ENCODE peak calls at places on chromosomes 7 and 10, in eight cellular contexts. One of them, this sample, is unnamed.
A peak's percentile ranks its signal among the peaks of the same experiment; 100 is the strongest.

GRCh38 chr7:27516415-27516814 is 146.3 kb downstream of the HIBADH start:
- DNase-seq in HFF-Myc: no peak
- DNase-seq in vagina: no peak
- DNase-seq in cardiac muscle cell: no peak
- DNase-seq in stomach: no peak
- DNase-seq in fibroblast of lung: no peak
- DNase-seq in colonic mucosa: no peak
- DNase-seq in PC-9: no peak
- DNase-seq in this sample: no peak

GRCh38 chr10:97726636-97727178 is 10.2 kb upstream of the ZFYVE27 start:
- DNase-seq in HFF-Myc: no peak
- DNase-seq in vagina: no peak
- DNase-seq in cardiac muscle cell: no peak
- DNase-seq in stomach: no peak
- DNase-seq in fibroblast of lung: peak; percentile 86
- DNase-seq in colonic mucosa: peak; percentile 72
- DNase-seq in PC-9: no peak
- DNase-seq in this sample: no peak

GRCh38 chr10:71964669-71965515 is 697 bp downstream of the CHST3 start:
- DNase-seq in HFF-Myc: no peak
- DNase-seq in vagina: no peak
- DNase-seq in cardiac muscle cell: peak; percentile 46
- DNase-seq in stomach: peak; percentile 63
- DNase-seq in fibroblast of lung: peak; percentile 73
- DNase-seq in colonic mucosa: peak; percentile 53
- DNase-seq in PC-9: peak; percentile 43
- DNase-seq in this sample: peak; percentile 14

GRCh38 chr10:129764901-129765663 is 199.0 kb downstream of the EBF3 start:
- DNase-seq in HFF-Myc: no peak
- DNase-seq in vagina: peak; percentile 77
- DNase-seq in cardiac muscle cell: no peak
- DNase-seq in stomach: peak; percentile 20
- DNase-seq in fibroblast of lung: no peak
- DNase-seq in colonic mucosa: peak; percentile 7
- DNase-seq in PC-9: no peak
- DNase-seq in this sample: no peak

GRCh38 chr7:151926336-151926712 is 29.9 kb upstream of the GALNTL5 start:
- DNase-seq in HFF-Myc: no peak
- DNase-seq in vagina: no peak
- DNase-seq in cardiac muscle cell: no peak
- DNase-seq in stomach: no peak
- DNase-seq in fibroblast of lung: no peak
- DNase-seq in colonic mucosa: no peak
- DNase-seq in PC-9: no peak
- DNase-seq in this sample: no peak

GRCh38 chr10:132931258-132931657 is 11.1 kb downstream of the CFAP46 start:
- DNase-seq in HFF-Myc: no peak
- DNase-seq in vagina: no peak
- DNase-seq in cardiac muscle cell: no peak
- DNase-seq in stomach: no peak
- DNase-seq in fibroblast of lung: peak; percentile 4
- DNase-seq in colonic mucosa: no peak
- DNase-seq in PC-9: no peak
- DNase-seq in this sample: no peak

GRCh38 chr7:139548302-139549028 is 25.0 kb downstream of the CLEC2L start:
- DNase-seq in HFF-Myc: no peak
- DNase-seq in vagina: no peak
- DNase-seq in cardiac muscle cell: no peak
- DNase-seq in stomach: no peak
- DNase-seq in fibroblast of lung: no peak
- DNase-seq in colonic mucosa: no peak
- DNase-seq in PC-9: no peak
- DNase-seq in this sample: no peak

GRCh38 chr10:127797339-127797738 is 60.4 kb downstream of the FOXI2 start:
- DNase-seq in HFF-Myc: no peak
- DNase-seq in vagina: peak; percentile 100
- DNase-seq in cardiac muscle cell: no peak
- DNase-seq in stomach: no peak
- DNase-seq in fibroblast of lung: peak; percentile 4
- DNase-seq in colonic mucosa: no peak
- DNase-seq in PC-9: no peak
- DNase-seq in this sample: peak; percentile 39

GRCh38 chr7:39172137-39172536 is 194.4 kb downstream of the POU6F2 start:
- DNase-seq in HFF-Myc: no peak
- DNase-seq in vagina: no peak
- DNase-seq in cardiac muscle cell: no peak
- DNase-seq in stomach: no peak
- DNase-seq in fibroblast of lung: no peak
- DNase-seq in colonic mucosa: no peak
- DNase-seq in PC-9: no peak
- DNase-seq in this sample: no peak

GRCh38 chr7:138244606-138245005 is 168.3 kb downstream of the AKR1D1 start:
- DNase-seq in HFF-Myc: no peak
- DNase-seq in vagina: no peak
- DNase-seq in cardiac muscle cell: no peak
- DNase-seq in stomach: no peak
- DNase-seq in fibroblast of lung: no peak
- DNase-seq in colonic mucosa: no peak
- DNase-seq in PC-9: no peak
- DNase-seq in this sample: no peak

GRCh38 chr10:113732966-113733365 is 18.5 kb upstream of the PLEKHS1 start:
- DNase-seq in HFF-Myc: no peak
- DNase-seq in vagina: no peak
- DNase-seq in cardiac muscle cell: no peak
- DNase-seq in stomach: no peak
- DNase-seq in fibroblast of lung: no peak
- DNase-seq in colonic mucosa: no peak
- DNase-seq in PC-9: no peak
- DNase-seq in this sample: no peak

GRCh38 chr7:778968-779451 is 51.9 kb upstream of the PRKAR1B start:
- DNase-seq in HFF-Myc: no peak
- DNase-seq in vagina: no peak
- DNase-seq in cardiac muscle cell: no peak
- DNase-seq in stomach: no peak
- DNase-seq in fibroblast of lung: peak; percentile 25
- DNase-seq in colonic mucosa: no peak
- DNase-seq in PC-9: no peak
- DNase-seq in this sample: no peak

GRCh38 chr7:114426380-114426779 is 11.8 kb downstream of the FOXP2 start:
- DNase-seq in HFF-Myc: no peak
- DNase-seq in vagina: no peak
- DNase-seq in cardiac muscle cell: no peak
- DNase-seq in stomach: no peak
- DNase-seq in fibroblast of lung: no peak
- DNase-seq in colonic mucosa: no peak
- DNase-seq in PC-9: no peak
- DNase-seq in this sample: no peak

GRCh38 chr7:42186181-42186580 is 50.8 kb downstream of the GLI3 start:
- DNase-seq in HFF-Myc: no peak
- DNase-seq in vagina: no peak
- DNase-seq in cardiac muscle cell: peak; percentile 46
- DNase-seq in stomach: no peak
- DNase-seq in fibroblast of lung: no peak
- DNase-seq in colonic mucosa: no peak
- DNase-seq in PC-9: no peak
- DNase-seq in this sample: no peak
- TF ChIP-seq CTCF in HFF-Myc: peak; percentile 53
- TF ChIP-seq CTCF in vagina: no peak
- TF ChIP-seq CTCF in cardiac muscle cell: peak; percentile 52
- TF ChIP-seq CTCF in stomach: no peak
- TF ChIP-seq CTCF in fibroblast of lung: peak; percentile 50
- TF ChIP-seq CTCF in colonic mucosa: no peak
- TF ChIP-seq CTCF in PC-9: peak; percentile 69
- TF ChIP-seq CTCF in this sample: no peak

DNA sequence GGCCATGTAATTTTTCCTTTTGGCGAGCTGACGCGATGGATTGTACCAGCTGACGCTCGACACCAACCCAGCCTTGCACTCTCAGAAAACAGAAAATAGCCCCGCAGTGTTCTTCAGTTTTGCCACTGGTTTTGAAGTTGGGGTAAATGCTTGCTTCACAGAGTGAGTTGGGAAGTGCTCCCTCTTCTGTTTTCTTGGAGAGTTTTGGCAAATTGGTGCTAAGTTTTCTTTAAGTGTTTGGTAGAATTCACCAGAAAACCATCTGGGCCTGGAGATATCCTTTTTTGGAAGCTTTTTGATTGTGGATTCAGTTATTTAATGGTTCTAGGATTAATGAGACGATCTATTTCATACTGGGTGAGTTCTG is 252.8 kb downstream of the ELFN1 start:
- DNase-seq in HFF-Myc: no peak
- DNase-seq in vagina: no peak
- DNase-seq in cardiac muscle cell: no peak
- DNase-seq in stomach: no peak
- DNase-seq in fibroblast of lung: peak; percentile 30
- DNase-seq in colonic mucosa: no peak
- DNase-seq in PC-9: no peak
- DNase-seq in this sample: no peak
- TF ChIP-seq CTCF in HFF-Myc: peak; percentile 19
- TF ChIP-seq CTCF in vagina: no peak
- TF ChIP-seq CTCF in cardiac muscle cell: peak; percentile 14
- TF ChIP-seq CTCF in stomach: no peak
- TF ChIP-seq CTCF in fibroblast of lung: no peak
- TF ChIP-seq CTCF in colonic mucosa: no peak
- TF ChIP-seq CTCF in PC-9: no peak
- TF ChIP-seq CTCF in this sample: no peak

GRCh38 chr10:102460836-102461186 is 9.5 kb upstream of the C10orf95 start:
- DNase-seq in HFF-Myc: no peak
- DNase-seq in vagina: no peak
- DNase-seq in cardiac muscle cell: no peak
- DNase-seq in stomach: no peak
- DNase-seq in fibroblast of lung: no peak
- DNase-seq in colonic mucosa: no peak
- DNase-seq in PC-9: no peak
- DNase-seq in this sample: no peak

GRCh38 chr10:102462512-102463054 is 11.2 kb upstream of the C10orf95 start:
- DNase-seq in HFF-Myc: no peak
- DNase-seq in vagina: no peak
- DNase-seq in cardiac muscle cell: no peak
- DNase-seq in stomach: no peak
- DNase-seq in fibroblast of lung: no peak
- DNase-seq in colonic mucosa: peak; percentile 34
- DNase-seq in PC-9: no peak
- DNase-seq in this sample: no peak

GRCh38 chr10:102465466-102465865 is 14.1 kb upstream of the C10orf95 start:
- DNase-seq in HFF-Myc: no peak
- DNase-seq in vagina: no peak
- DNase-seq in cardiac muscle cell: no peak
- DNase-seq in stomach: no peak
- DNase-seq in fibroblast of lung: no peak
- DNase-seq in colonic mucosa: peak; percentile 49
- DNase-seq in PC-9: no peak
- DNase-seq in this sample: no peak

GRCh38 chr10:102461187-102462054 is 10.1 kb upstream of the C10orf95 start:
- DNase-seq in HFF-Myc: no peak
- DNase-seq in vagina: no peak
- DNase-seq in cardiac muscle cell: peak; percentile 96
- DNase-seq in stomach: peak; percentile 98
- DNase-seq in fibroblast of lung: peak; percentile 80
- DNase-seq in colonic mucosa: peak; percentile 95
- DNase-seq in PC-9: peak; percentile 84
- DNase-seq in this sample: peak; percentile 100

DNA sequence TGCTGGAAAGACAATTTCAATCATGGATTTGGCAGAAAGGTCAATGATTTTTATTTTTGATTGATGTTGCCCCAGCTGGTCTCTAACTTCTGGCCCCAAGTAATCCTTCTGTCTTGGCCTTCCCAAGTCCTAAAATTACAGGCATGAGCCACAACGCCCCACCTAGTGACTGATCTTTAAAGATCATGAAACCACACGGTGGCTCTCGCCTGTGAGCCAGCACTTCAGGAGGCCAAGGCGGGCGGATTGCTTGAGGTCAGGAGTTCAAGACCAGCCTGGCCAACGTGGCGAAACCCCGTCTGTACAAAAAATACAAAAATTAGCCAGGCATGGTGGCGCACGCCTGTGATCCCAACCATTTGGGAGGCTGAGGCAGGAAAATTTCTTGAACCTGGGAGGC is 12.6 kb upstream of the C10orf95 start:
- DNase-seq in HFF-Myc: no peak
- DNase-seq in vagina: no peak
- DNase-seq in cardiac muscle cell: no peak
- DNase-seq in stomach: no peak
- DNase-seq in fibroblast of lung: no peak
- DNase-seq in colonic mucosa: no peak
- DNase-seq in PC-9: no peak
- DNase-seq in this sample: no peak
- TF ChIP-seq CTCF in HFF-Myc: no peak
- TF ChIP-seq CTCF in vagina: no peak
- TF ChIP-seq CTCF in cardiac muscle cell: no peak
- TF ChIP-seq CTCF in stomach: no peak
- TF ChIP-seq CTCF in fibroblast of lung: no peak
- TF ChIP-seq CTCF in colonic mucosa: no peak
- TF ChIP-seq CTCF in PC-9: no peak
- TF ChIP-seq CTCF in this sample: no peak

DNA sequence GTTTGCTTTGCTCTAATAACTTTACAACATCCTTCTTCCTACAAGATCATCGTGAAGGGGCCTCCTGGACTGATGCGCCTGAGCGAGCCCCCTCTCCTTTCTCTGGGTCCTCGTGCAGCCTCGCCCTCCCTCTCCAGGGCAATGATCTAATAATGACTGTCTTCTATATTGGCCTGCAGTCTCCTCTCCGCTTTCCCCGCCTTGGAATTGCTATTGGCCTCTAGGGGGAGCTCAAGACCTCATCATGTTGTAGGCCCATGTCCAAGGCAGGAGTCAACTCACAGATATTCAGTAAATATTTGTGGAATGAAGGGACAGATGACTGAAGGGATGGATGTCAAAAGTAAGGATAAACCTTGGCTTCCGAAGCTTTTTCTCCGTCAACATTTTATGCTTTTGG is 1180.3 kb downstream of the TYW1 start:
- DNase-seq in HFF-Myc: no peak
- DNase-seq in vagina: no peak
- DNase-seq in cardiac muscle cell: peak; percentile 83
- DNase-seq in stomach: peak; percentile 31
- DNase-seq in fibroblast of lung: peak; percentile 4
- DNase-seq in colonic mucosa: peak; percentile 17
- DNase-seq in PC-9: peak; percentile 26
- DNase-seq in this sample: peak; percentile 19
- TF ChIP-seq CTCF in HFF-Myc: peak; percentile 33
- TF ChIP-seq CTCF in vagina: peak; percentile 22
- TF ChIP-seq CTCF in cardiac muscle cell: peak; percentile 66
- TF ChIP-seq CTCF in stomach: no peak
- TF ChIP-seq CTCF in fibroblast of lung: peak; percentile 27
- TF ChIP-seq CTCF in colonic mucosa: peak; percentile 21
- TF ChIP-seq CTCF in PC-9: peak; percentile 89
- TF ChIP-seq CTCF in this sample: peak; percentile 26

DNA sequence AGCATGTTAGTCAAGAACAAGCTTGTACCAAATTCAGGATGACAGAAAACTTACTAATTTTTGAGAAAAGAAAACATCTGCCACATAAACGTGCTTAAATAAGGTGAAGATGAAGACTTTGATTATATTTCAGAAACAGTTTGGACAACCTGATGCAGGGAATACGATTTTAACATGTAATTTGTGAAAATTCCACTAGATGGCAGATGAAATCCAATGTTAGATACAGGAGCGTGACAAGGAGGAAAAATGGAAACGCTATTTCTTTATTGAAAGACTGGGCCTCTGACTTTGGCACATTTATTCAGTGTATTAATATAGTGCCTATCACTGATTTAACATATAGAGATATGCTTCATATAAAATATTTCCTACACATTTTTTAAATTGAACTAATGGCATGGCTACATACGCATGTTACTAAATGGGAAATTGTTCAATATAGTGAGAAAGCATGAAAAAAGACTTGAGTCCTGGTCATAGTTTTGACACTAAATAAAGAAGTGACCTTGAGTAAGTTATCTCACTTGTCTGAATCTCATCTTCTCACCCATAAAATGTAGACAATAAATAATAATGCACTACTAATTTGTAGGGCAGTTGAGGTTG is 60.7 kb downstream of the CD36 start:
- DNase-seq in HFF-Myc: peak; percentile 69
- DNase-seq in vagina: no peak
- DNase-seq in cardiac muscle cell: peak; percentile 67
- DNase-seq in stomach: no peak
- DNase-seq in fibroblast of lung: peak; percentile 73
- DNase-seq in colonic mucosa: no peak
- DNase-seq in PC-9: no peak
- DNase-seq in this sample: peak; percentile 9
- TF ChIP-seq CTCF in HFF-Myc: peak; percentile 23
- TF ChIP-seq CTCF in vagina: peak; percentile 67
- TF ChIP-seq CTCF in cardiac muscle cell: peak; percentile 46
- TF ChIP-seq CTCF in stomach: no peak
- TF ChIP-seq CTCF in fibroblast of lung: peak; percentile 53
- TF ChIP-seq CTCF in colonic mucosa: peak; percentile 51
- TF ChIP-seq CTCF in PC-9: peak; percentile 93
- TF ChIP-seq CTCF in this sample: peak; percentile 54

This sample was measured in GM10248.